ENCODE peak calls at places on chromosomes 16 and 17, in five cellular contexts. One of them, this sample, is unnamed.

GRCh38 chr16:10862432-10862831 is 14.6 kb upstream of the CIITA start:
- DNase-seq in NB4: peak
- DNase-seq in stomach: peak
- DNase-seq in body of pancreas: peak
- DNase-seq in A549: no peak
- DNase-seq in this sample: no peak

GRCh38 chr17:45149037-45149668 is 878 bp downstream of the HEXIM1 start:
- DNase-seq in NB4: peak
- DNase-seq in stomach: peak
- DNase-seq in body of pancreas: peak
- DNase-seq in A549: peak
- DNase-seq in this sample: peak

GRCh38 chr16:48870141-48870540 is 260.2 kb upstream of the N4BP1 start:
- DNase-seq in NB4: no peak
- DNase-seq in stomach: no peak
- DNase-seq in body of pancreas: no peak
- DNase-seq in A549: no peak
- DNase-seq in this sample: no peak

GRCh38 chr16:7513429-7513828 is 180.8 kb downstream of the RBFOX1 start:
- DNase-seq in NB4: peak
- DNase-seq in stomach: no peak
- DNase-seq in body of pancreas: no peak
- DNase-seq in A549: no peak
- DNase-seq in this sample: peak

GRCh38 chr17:81378941-81379511 is 16.2 kb upstream of the BAHCC1 start:
- DNase-seq in NB4: no peak
- DNase-seq in stomach: no peak
- DNase-seq in body of pancreas: no peak
- DNase-seq in A549: no peak
- DNase-seq in this sample: no peak

GRCh38 chr17:9810100-9810949 is 11.6 kb downstream of the GSG1L2 start:
- DNase-seq in NB4: no peak
- DNase-seq in stomach: no peak
- DNase-seq in body of pancreas: no peak
- DNase-seq in A549: no peak
- DNase-seq in this sample: no peak

GRCh38 chr17:21039839-21040575 is 2.8 kb downstream of the USP22 start:
- DNase-seq in NB4: peak
- DNase-seq in stomach: no peak
- DNase-seq in body of pancreas: peak
- DNase-seq in A549: peak
- DNase-seq in this sample: peak

GRCh38 chr17:5378566-5379207 is 40.8 kb downstream of the NUP88 start:
- DNase-seq in NB4: no peak
- DNase-seq in stomach: no peak
- DNase-seq in body of pancreas: no peak
- DNase-seq in A549: no peak
- DNase-seq in this sample: no peak

GRCh38 chr17:10177131-10177920 is 21.1 kb downstream of the GAS7 start:
- DNase-seq in NB4: no peak
- DNase-seq in stomach: no peak
- DNase-seq in body of pancreas: no peak
- DNase-seq in A549: no peak
- DNase-seq in this sample: no peak

GRCh38 chr16:79163666-79164377 is 436.7 kb downstream of the MAF start:
- DNase-seq in NB4: peak
- DNase-seq in stomach: no peak
- DNase-seq in body of pancreas: no peak
- DNase-seq in A549: no peak
- DNase-seq in this sample: no peak

GRCh38 chr17:28426081-28426519 is 20.1 kb upstream of the SLC46A1 start:
- DNase-seq in NB4: peak
- DNase-seq in stomach: peak
- DNase-seq in body of pancreas: no peak
- DNase-seq in A549: peak
- DNase-seq in this sample: no peak

GRCh38 chr17:35943537-35943936 is at the start of gene LYZL6:
- DNase-seq in NB4: no peak
- DNase-seq in stomach: no peak
- DNase-seq in body of pancreas: no peak
- DNase-seq in A549: no peak
- DNase-seq in this sample: no peak

GRCh38 chr17:73820686-73821448 is 176.6 kb upstream of the SDK2 start:
- DNase-seq in NB4: peak
- DNase-seq in stomach: peak
- DNase-seq in body of pancreas: no peak
- DNase-seq in A549: no peak
- DNase-seq in this sample: peak

GRCh38 chr16:5065813-5066212 is at the start of gene C16orf89:
- DNase-seq in NB4: no peak
- DNase-seq in stomach: peak
- DNase-seq in body of pancreas: no peak
- DNase-seq in A549: no peak
- DNase-seq in this sample: no peak

GRCh38 chr16:194516-194915 is 14.3 kb downstream of the HBQ1 start:
- DNase-seq in NB4: no peak
- DNase-seq in stomach: no peak
- DNase-seq in body of pancreas: no peak
- DNase-seq in A549: no peak
- DNase-seq in this sample: no peak

GRCh38 chr16:203246-203645 is 23.0 kb downstream of the HBQ1 start:
- DNase-seq in NB4: no peak
- DNase-seq in stomach: no peak
- DNase-seq in body of pancreas: no peak
- DNase-seq in A549: no peak
- DNase-seq in this sample: no peak

DNA sequence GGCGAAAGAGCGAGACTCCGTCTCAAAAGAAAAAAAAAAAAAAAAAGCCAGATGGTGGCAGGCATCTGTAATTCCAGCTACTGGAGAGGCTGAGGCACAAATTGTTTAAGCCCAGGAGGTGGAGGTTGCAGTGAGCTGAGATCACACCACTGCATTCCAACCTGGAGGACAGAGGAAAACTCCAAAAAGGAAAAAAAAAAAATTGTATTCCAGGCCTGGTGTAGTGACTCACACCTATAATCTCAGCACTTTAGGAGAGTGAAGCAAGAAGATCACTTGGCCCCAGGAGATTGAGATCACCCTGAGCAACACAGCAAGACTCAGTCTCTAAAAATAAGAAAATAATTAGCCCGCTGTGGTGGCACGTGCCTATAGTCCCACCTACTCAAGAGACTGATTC is 20.1 kb downstream of the HBQ1 start:
- DNase-seq in NB4: no peak
- DNase-seq in stomach: no peak
- DNase-seq in body of pancreas: no peak
- DNase-seq in A549: no peak
- DNase-seq in this sample: no peak
- TF ChIP-seq POLR2A in NB4: no peak
- TF ChIP-seq POLR2A in stomach: no peak
- TF ChIP-seq POLR2A in body of pancreas: no peak
- TF ChIP-seq POLR2A in A549: no peak
- TF ChIP-seq POLR2A in this sample: no peak

DNA sequence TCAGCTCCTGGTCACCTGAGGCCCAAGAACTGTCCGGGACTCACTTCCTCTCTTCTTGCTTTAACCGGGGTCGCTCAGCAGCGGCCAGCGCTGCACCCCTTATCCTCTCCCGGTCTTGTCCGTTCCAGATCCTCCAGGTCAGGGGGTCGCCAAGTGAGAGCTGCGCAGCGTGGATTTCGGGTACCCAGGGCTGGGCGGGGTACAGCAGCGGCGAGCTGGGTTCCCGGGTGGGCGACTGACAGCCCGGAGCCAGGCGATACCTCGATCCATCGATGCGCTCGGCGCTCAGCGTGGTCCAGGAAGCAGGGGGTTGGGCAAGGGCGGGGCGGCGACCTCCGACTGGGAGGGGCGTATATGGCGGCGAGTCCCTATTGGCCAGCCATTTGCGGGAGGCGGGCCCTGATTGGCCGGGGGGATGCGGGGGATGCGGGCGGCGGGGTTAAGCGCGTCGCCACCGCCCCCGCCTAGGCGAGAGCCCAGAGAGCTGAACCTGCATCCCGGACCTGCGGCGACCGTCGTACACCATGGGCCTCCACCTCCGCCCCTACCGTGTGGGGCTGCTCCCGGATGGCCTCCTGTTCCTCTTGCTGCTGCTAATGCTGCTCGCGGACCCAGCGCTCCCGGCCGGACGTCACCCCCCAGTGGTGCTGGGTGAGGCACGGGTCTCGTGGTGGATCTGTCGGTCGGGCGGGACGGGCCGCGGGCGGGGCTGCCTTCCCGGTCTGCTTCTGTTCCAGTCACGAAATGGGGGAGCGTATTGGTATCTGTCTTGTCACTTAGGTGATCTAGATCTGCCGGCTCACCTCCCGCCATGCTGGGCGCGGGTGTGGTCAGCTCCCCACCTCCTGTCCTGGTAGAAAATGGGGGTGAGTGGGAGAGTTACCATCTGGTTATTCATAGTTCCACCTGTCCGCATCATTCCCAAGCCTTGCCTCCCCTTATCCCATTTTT is at the start of gene PLA2G15:
- DNase-seq in NB4: peak
- DNase-seq in stomach: peak
- DNase-seq in body of pancreas: peak
- DNase-seq in A549: peak
- DNase-seq in this sample: peak
- TF ChIP-seq POLR2A in NB4: no peak
- TF ChIP-seq POLR2A in stomach: peak
- TF ChIP-seq POLR2A in body of pancreas: peak
- TF ChIP-seq POLR2A in A549: peak
- TF ChIP-seq POLR2A in this sample: peak

DNA sequence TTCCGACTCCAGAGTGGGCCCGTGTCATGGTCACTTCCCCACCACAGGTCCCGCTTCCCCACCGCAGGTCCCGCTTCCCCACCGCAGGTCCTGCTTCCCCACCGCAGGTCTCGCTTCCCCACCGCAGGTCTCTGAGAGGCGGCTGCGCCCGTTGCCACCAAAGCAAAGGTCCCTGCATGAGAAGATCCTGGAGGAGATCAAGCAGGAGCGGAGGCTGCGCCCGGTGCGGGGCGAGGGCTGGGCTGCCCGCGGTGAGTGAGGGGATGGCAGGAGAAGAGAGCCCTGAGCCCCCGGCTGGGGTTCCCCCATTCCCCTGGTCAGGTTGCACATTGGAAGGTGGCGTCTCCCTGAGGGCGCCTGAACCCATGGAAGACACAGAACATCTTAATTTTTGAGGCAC is 17.4 kb upstream of the TCF25 start:
- DNase-seq in NB4: peak
- DNase-seq in stomach: no peak
- DNase-seq in body of pancreas: no peak
- DNase-seq in A549: no peak
- DNase-seq in this sample: no peak
- TF ChIP-seq POLR2A in NB4: no peak
- TF ChIP-seq POLR2A in stomach: no peak
- TF ChIP-seq POLR2A in body of pancreas: no peak
- TF ChIP-seq POLR2A in A549: no peak
- TF ChIP-seq POLR2A in this sample: no peak

GRCh38 chr17:59527931-59528330 is 37.5 kb upstream of the DHX40 start:
- DNase-seq in NB4: no peak
- DNase-seq in stomach: no peak
- DNase-seq in body of pancreas: no peak
- DNase-seq in A549: no peak
- DNase-seq in this sample: no peak
- TF ChIP-seq POLR2A in NB4: no peak
- TF ChIP-seq POLR2A in stomach: no peak
- TF ChIP-seq POLR2A in body of pancreas: no peak
- TF ChIP-seq POLR2A in A549: no peak
- TF ChIP-seq POLR2A in this sample: no peak

DNA sequence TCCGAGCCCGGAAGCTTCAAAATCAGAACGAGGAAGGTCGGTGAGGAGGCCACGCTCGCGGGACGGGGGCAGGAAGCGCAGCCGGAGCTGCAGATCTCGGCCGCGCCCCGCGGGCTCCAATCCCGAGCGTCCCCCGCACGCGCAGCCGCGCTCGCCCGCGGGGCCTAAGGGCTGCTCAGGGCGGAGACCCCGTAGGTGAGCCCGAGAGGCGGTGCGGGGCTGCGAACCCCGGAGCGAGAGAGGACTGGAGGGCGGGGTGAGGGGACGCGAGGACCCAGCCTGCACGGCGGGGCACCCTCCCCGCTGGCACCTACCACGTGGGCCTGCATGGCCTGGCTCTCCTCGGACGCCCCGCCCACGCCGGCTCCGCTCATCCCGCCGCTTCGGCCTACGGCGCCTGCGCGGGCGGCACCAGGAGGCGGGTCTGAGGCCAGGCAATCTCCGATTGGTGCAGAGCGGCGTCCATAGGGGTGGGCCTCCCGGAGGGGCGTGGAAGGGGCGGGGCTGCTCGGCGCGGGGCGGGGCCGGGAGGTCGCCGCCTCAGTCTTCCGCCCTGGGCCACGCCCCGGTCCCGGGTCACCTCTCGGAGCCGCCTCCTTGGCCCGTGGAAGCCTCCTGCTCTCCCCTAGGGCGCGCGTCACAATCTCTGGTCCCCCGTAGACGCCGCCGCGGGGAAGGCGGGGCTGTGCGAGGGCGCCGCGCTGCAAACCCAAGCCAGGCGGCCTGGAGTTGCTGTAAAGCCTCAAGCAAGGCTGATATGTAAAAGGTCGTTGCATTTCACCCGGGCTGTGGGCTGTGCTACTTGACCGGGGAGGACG is 27.8 kb upstream of the METRNL start:
- DNase-seq in NB4: peak
- DNase-seq in stomach: peak
- DNase-seq in body of pancreas: peak
- DNase-seq in A549: peak
- DNase-seq in this sample: peak
- TF ChIP-seq POLR2A in NB4: peak
- TF ChIP-seq POLR2A in stomach: peak
- TF ChIP-seq POLR2A in body of pancreas: peak
- TF ChIP-seq POLR2A in A549: peak
- TF ChIP-seq POLR2A in this sample: peak

DNA sequence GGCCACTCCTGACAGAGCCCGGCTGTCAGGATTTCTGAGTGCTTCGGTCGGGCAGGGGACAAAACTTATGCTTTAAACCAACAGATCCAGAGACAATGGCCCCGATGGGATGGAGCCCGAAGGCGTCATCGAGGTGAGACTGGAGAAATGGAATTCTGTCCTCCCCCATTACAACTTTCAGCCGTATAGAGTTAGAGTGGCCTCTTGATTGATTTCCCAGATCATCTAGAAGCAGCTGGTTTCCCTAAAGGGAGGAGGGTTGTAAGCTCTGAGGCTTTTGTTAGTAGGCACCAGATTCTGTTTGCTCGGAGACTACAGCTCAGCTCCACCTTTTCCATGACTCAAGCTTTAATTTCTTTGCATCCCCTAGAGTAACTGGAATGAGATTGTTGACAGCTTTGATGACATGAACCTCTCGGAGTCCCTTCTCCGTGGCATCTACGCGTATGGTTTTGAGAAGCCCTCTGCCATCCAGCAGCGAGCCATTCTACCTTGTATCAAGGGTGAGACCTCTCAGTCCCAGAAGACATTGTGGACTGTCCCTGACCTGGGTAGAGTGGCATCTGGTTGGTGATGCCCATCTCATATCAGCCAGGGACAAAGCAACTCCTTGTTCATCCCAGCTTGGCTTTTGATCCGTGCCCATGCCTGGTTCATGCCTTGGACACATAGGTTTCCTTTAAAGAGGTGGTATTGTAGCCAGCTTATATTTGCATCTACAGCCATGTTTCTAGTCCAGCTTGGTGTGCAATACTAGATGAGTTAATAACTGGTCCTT is 5.1 kb upstream of the CD68 start:
- DNase-seq in NB4: no peak
- DNase-seq in stomach: no peak
- DNase-seq in body of pancreas: no peak
- DNase-seq in A549: no peak
- DNase-seq in this sample: no peak
- TF ChIP-seq POLR2A in NB4: no peak
- TF ChIP-seq POLR2A in stomach: no peak
- TF ChIP-seq POLR2A in body of pancreas: no peak
- TF ChIP-seq POLR2A in A549: no peak
- TF ChIP-seq POLR2A in this sample: no peak